ENCODE peak calls at places on chromosomes 12 and 14, in ten cellular contexts. One of them, this sample, is unnamed.

GRCh38 chr12:24557738-24558137 is 391.2 kb downstream of the BCAT1 start:
- DNase-seq in tibial artery: no peak
- DNase-seq in T-helper 2 cell: no peak
- DNase-seq in stimulated activated CD4-positive, alpha-beta T cell treated with anti-CD3 and anti-CD28 coated beads, Interleukin-1b, Interleukin-23, amount 100 ng/mL, for 24 hours: no peak
- DNase-seq in heart right ventricle: no peak
- DNase-seq in NCI-H1092 treated with DMSO at 0.1 percent for 48 hours: no peak
- DNase-seq in HS-27A: no peak
- DNase-seq in M059J: no peak
- DNase-seq in Caki2: no peak
- DNase-seq in stimulated activated CD8-positive, alpha-beta memory T cell treated with anti-CD3 and anti-CD28 coated beads, Interleukin-2, amount 100 ng/mL, for 1 hour: no peak
- DNase-seq in this sample: no peak

GRCh38 chr12:123388218-123388947 is 4.5 kb downstream of the KMT5A start:
- DNase-seq in heart right ventricle: peak
- DNase-seq in T-helper 2 cell: peak
- DNase-seq in stimulated activated CD4-positive, alpha-beta T cell treated with anti-CD3 and anti-CD28 coated beads, Interleukin-1b, Interleukin-23, amount 100 ng/mL, for 24 hours: peak
- DNase-seq in stimulated activated CD8-positive, alpha-beta memory T cell treated with anti-CD3 and anti-CD28 coated beads, Interleukin-2, amount 100 ng/mL, for 1 hour: peak
- DNase-seq in HS-27A: no peak
- DNase-seq in Caki2: peak
- DNase-seq in M059J: peak
- DNase-seq in NCI-H1092 treated with DMSO at 0.1 percent for 48 hours: peak
- DNase-seq in tibial artery: peak
- DNase-seq in this sample: peak

GRCh38 chr12:103580026-103580425 is 7.0 kb upstream of the STAB2 start:
- DNase-seq in Caki2: no peak
- DNase-seq in heart right ventricle: no peak
- DNase-seq in tibial artery: no peak
- DNase-seq in stimulated activated CD8-positive, alpha-beta memory T cell treated with anti-CD3 and anti-CD28 coated beads, Interleukin-2, amount 100 ng/mL, for 1 hour: no peak
- DNase-seq in HS-27A: no peak
- DNase-seq in T-helper 2 cell: no peak
- DNase-seq in NCI-H1092 treated with DMSO at 0.1 percent for 48 hours: no peak
- DNase-seq in M059J: no peak
- DNase-seq in stimulated activated CD4-positive, alpha-beta T cell treated with anti-CD3 and anti-CD28 coated beads, Interleukin-1b, Interleukin-23, amount 100 ng/mL, for 24 hours: no peak
- DNase-seq in this sample: no peak

GRCh38 chr14:25055998-25056687 is 6.2 kb upstream of the STXBP6 start:
- DNase-seq in NCI-H1092 treated with DMSO at 0.1 percent for 48 hours: no peak
- DNase-seq in M059J: no peak
- DNase-seq in T-helper 2 cell: no peak
- DNase-seq in tibial artery: no peak
- DNase-seq in HS-27A: no peak
- DNase-seq in stimulated activated CD4-positive, alpha-beta T cell treated with anti-CD3 and anti-CD28 coated beads, Interleukin-1b, Interleukin-23, amount 100 ng/mL, for 24 hours: no peak
- DNase-seq in stimulated activated CD8-positive, alpha-beta memory T cell treated with anti-CD3 and anti-CD28 coated beads, Interleukin-2, amount 100 ng/mL, for 1 hour: no peak
- DNase-seq in heart right ventricle: no peak
- DNase-seq in Caki2: no peak
- DNase-seq in this sample: no peak

GRCh38 chr14:90266441-90267154 is 10.2 kb downstream of the PSMC1 start:
- DNase-seq in HS-27A: no peak
- DNase-seq in T-helper 2 cell: no peak
- DNase-seq in stimulated activated CD8-positive, alpha-beta memory T cell treated with anti-CD3 and anti-CD28 coated beads, Interleukin-2, amount 100 ng/mL, for 1 hour: no peak
- DNase-seq in stimulated activated CD4-positive, alpha-beta T cell treated with anti-CD3 and anti-CD28 coated beads, Interleukin-1b, Interleukin-23, amount 100 ng/mL, for 24 hours: no peak
- DNase-seq in M059J: no peak
- DNase-seq in tibial artery: no peak
- DNase-seq in NCI-H1092 treated with DMSO at 0.1 percent for 48 hours: no peak
- DNase-seq in Caki2: no peak
- DNase-seq in heart right ventricle: no peak
- DNase-seq in this sample: no peak

GRCh38 chr12:8081228-8081920 is 700 bp upstream of the NECAP1 start:
- DNase-seq in stimulated activated CD8-positive, alpha-beta memory T cell treated with anti-CD3 and anti-CD28 coated beads, Interleukin-2, amount 100 ng/mL, for 1 hour: no peak
- DNase-seq in Caki2: peak
- DNase-seq in T-helper 2 cell: no peak
- DNase-seq in NCI-H1092 treated with DMSO at 0.1 percent for 48 hours: peak
- DNase-seq in HS-27A: no peak
- DNase-seq in heart right ventricle: no peak
- DNase-seq in stimulated activated CD4-positive, alpha-beta T cell treated with anti-CD3 and anti-CD28 coated beads, Interleukin-1b, Interleukin-23, amount 100 ng/mL, for 24 hours: no peak
- DNase-seq in tibial artery: no peak
- DNase-seq in M059J: peak
- DNase-seq in this sample: no peak

GRCh38 chr12:110203546-110203945 is 77.5 kb upstream of the ATP2A2 start:
- DNase-seq in Caki2: no peak
- DNase-seq in heart right ventricle: no peak
- DNase-seq in tibial artery: no peak
- DNase-seq in stimulated activated CD8-positive, alpha-beta memory T cell treated with anti-CD3 and anti-CD28 coated beads, Interleukin-2, amount 100 ng/mL, for 1 hour: no peak
- DNase-seq in M059J: no peak
- DNase-seq in stimulated activated CD4-positive, alpha-beta T cell treated with anti-CD3 and anti-CD28 coated beads, Interleukin-1b, Interleukin-23, amount 100 ng/mL, for 24 hours: no peak
- DNase-seq in HS-27A: no peak
- DNase-seq in NCI-H1092 treated with DMSO at 0.1 percent for 48 hours: no peak
- DNase-seq in T-helper 2 cell: no peak
- DNase-seq in this sample: no peak

GRCh38 chr14:85063747-85064146 is 466.2 kb upstream of the FLRT2 start:
- DNase-seq in NCI-H1092 treated with DMSO at 0.1 percent for 48 hours: no peak
- DNase-seq in heart right ventricle: no peak
- DNase-seq in M059J: no peak
- DNase-seq in stimulated activated CD4-positive, alpha-beta T cell treated with anti-CD3 and anti-CD28 coated beads, Interleukin-1b, Interleukin-23, amount 100 ng/mL, for 24 hours: no peak
- DNase-seq in tibial artery: no peak
- DNase-seq in Caki2: no peak
- DNase-seq in stimulated activated CD8-positive, alpha-beta memory T cell treated with anti-CD3 and anti-CD28 coated beads, Interleukin-2, amount 100 ng/mL, for 1 hour: no peak
- DNase-seq in HS-27A: no peak
- DNase-seq in T-helper 2 cell: no peak
- DNase-seq in this sample: no peak

GRCh38 chr14:25463475-25463874 is 413.5 kb upstream of the STXBP6 start:
- DNase-seq in NCI-H1092 treated with DMSO at 0.1 percent for 48 hours: no peak
- DNase-seq in Caki2: no peak
- DNase-seq in tibial artery: no peak
- DNase-seq in T-helper 2 cell: no peak
- DNase-seq in stimulated activated CD8-positive, alpha-beta memory T cell treated with anti-CD3 and anti-CD28 coated beads, Interleukin-2, amount 100 ng/mL, for 1 hour: no peak
- DNase-seq in heart right ventricle: no peak
- DNase-seq in M059J: no peak
- DNase-seq in HS-27A: no peak
- DNase-seq in stimulated activated CD4-positive, alpha-beta T cell treated with anti-CD3 and anti-CD28 coated beads, Interleukin-1b, Interleukin-23, amount 100 ng/mL, for 24 hours: no peak
- DNase-seq in this sample: no peak

GRCh38 chr14:37597538-37598084 is 2.2 kb downstream of the TTC6 start:
- DNase-seq in Caki2: no peak
- DNase-seq in tibial artery: no peak
- DNase-seq in T-helper 2 cell: no peak
- DNase-seq in M059J: no peak
- DNase-seq in NCI-H1092 treated with DMSO at 0.1 percent for 48 hours: no peak
- DNase-seq in stimulated activated CD4-positive, alpha-beta T cell treated with anti-CD3 and anti-CD28 coated beads, Interleukin-1b, Interleukin-23, amount 100 ng/mL, for 24 hours: no peak
- DNase-seq in stimulated activated CD8-positive, alpha-beta memory T cell treated with anti-CD3 and anti-CD28 coated beads, Interleukin-2, amount 100 ng/mL, for 1 hour: no peak
- DNase-seq in heart right ventricle: no peak
- DNase-seq in HS-27A: no peak
- DNase-seq in this sample: no peak

GRCh38 chr14:100906420-100906819 is 2.9 kb upstream of the RTL1 start:
- DNase-seq in stimulated activated CD8-positive, alpha-beta memory T cell treated with anti-CD3 and anti-CD28 coated beads, Interleukin-2, amount 100 ng/mL, for 1 hour: no peak
- DNase-seq in heart right ventricle: no peak
- DNase-seq in NCI-H1092 treated with DMSO at 0.1 percent for 48 hours: no peak
- DNase-seq in M059J: no peak
- DNase-seq in Caki2: no peak
- DNase-seq in T-helper 2 cell: no peak
- DNase-seq in HS-27A: no peak
- DNase-seq in tibial artery: no peak
- DNase-seq in stimulated activated CD4-positive, alpha-beta T cell treated with anti-CD3 and anti-CD28 coated beads, Interleukin-1b, Interleukin-23, amount 100 ng/mL, for 24 hours: no peak
- DNase-seq in this sample: no peak

GRCh38 chr12:52811191-52812072 is 2.5 kb downstream of the KRT4 start:
- DNase-seq in NCI-H1092 treated with DMSO at 0.1 percent for 48 hours: no peak
- DNase-seq in T-helper 2 cell: no peak
- DNase-seq in M059J: no peak
- DNase-seq in stimulated activated CD8-positive, alpha-beta memory T cell treated with anti-CD3 and anti-CD28 coated beads, Interleukin-2, amount 100 ng/mL, for 1 hour: no peak
- DNase-seq in heart right ventricle: no peak
- DNase-seq in HS-27A: no peak
- DNase-seq in stimulated activated CD4-positive, alpha-beta T cell treated with anti-CD3 and anti-CD28 coated beads, Interleukin-1b, Interleukin-23, amount 100 ng/mL, for 24 hours: no peak
- DNase-seq in tibial artery: no peak
- DNase-seq in Caki2: no peak
- DNase-seq in this sample: no peak

GRCh38 chr12:67091204-67091603 is 178.0 kb upstream of the CAND1 start:
- DNase-seq in stimulated activated CD8-positive, alpha-beta memory T cell treated with anti-CD3 and anti-CD28 coated beads, Interleukin-2, amount 100 ng/mL, for 1 hour: no peak
- DNase-seq in NCI-H1092 treated with DMSO at 0.1 percent for 48 hours: no peak
- DNase-seq in M059J: peak
- DNase-seq in Caki2: peak
- DNase-seq in heart right ventricle: no peak
- DNase-seq in tibial artery: no peak
- DNase-seq in T-helper 2 cell: no peak
- DNase-seq in stimulated activated CD4-positive, alpha-beta T cell treated with anti-CD3 and anti-CD28 coated beads, Interleukin-1b, Interleukin-23, amount 100 ng/mL, for 24 hours: no peak
- DNase-seq in HS-27A: no peak
- DNase-seq in this sample: no peak

GRCh38 chr12:128840862-128841468 is 12.3 kb upstream of the GLT1D1 start:
- DNase-seq in NCI-H1092 treated with DMSO at 0.1 percent for 48 hours: no peak
- DNase-seq in HS-27A: no peak
- DNase-seq in Caki2: no peak
- DNase-seq in heart right ventricle: no peak
- DNase-seq in stimulated activated CD8-positive, alpha-beta memory T cell treated with anti-CD3 and anti-CD28 coated beads, Interleukin-2, amount 100 ng/mL, for 1 hour: no peak
- DNase-seq in tibial artery: no peak
- DNase-seq in stimulated activated CD4-positive, alpha-beta T cell treated with anti-CD3 and anti-CD28 coated beads, Interleukin-1b, Interleukin-23, amount 100 ng/mL, for 24 hours: no peak
- DNase-seq in T-helper 2 cell: no peak
- DNase-seq in M059J: no peak
- DNase-seq in this sample: no peak

GRCh38 chr12:64621257-64621942 is 11.1 kb downstream of the RASSF3 start:
- DNase-seq in heart right ventricle: no peak
- DNase-seq in M059J: peak
- DNase-seq in stimulated activated CD8-positive, alpha-beta memory T cell treated with anti-CD3 and anti-CD28 coated beads, Interleukin-2, amount 100 ng/mL, for 1 hour: no peak
- DNase-seq in NCI-H1092 treated with DMSO at 0.1 percent for 48 hours: no peak
- DNase-seq in T-helper 2 cell: no peak
- DNase-seq in HS-27A: no peak
- DNase-seq in tibial artery: peak
- DNase-seq in Caki2: no peak
- DNase-seq in stimulated activated CD4-positive, alpha-beta T cell treated with anti-CD3 and anti-CD28 coated beads, Interleukin-1b, Interleukin-23, amount 100 ng/mL, for 24 hours: no peak
- DNase-seq in this sample: no peak

GRCh38 chr12:25712169-25712568 is 159.1 kb upstream of the LMNTD1 start:
- DNase-seq in stimulated activated CD4-positive, alpha-beta T cell treated with anti-CD3 and anti-CD28 coated beads, Interleukin-1b, Interleukin-23, amount 100 ng/mL, for 24 hours: no peak
- DNase-seq in Caki2: no peak
- DNase-seq in HS-27A: no peak
- DNase-seq in heart right ventricle: no peak
- DNase-seq in NCI-H1092 treated with DMSO at 0.1 percent for 48 hours: no peak
- DNase-seq in M059J: no peak
- DNase-seq in T-helper 2 cell: no peak
- DNase-seq in stimulated activated CD8-positive, alpha-beta memory T cell treated with anti-CD3 and anti-CD28 coated beads, Interleukin-2, amount 100 ng/mL, for 1 hour: no peak
- DNase-seq in tibial artery: no peak
- DNase-seq in this sample: no peak

GRCh38 chr12:119262388-119262787 is 72.1 kb upstream of the CCDC60 start:
- DNase-seq in stimulated activated CD4-positive, alpha-beta T cell treated with anti-CD3 and anti-CD28 coated beads, Interleukin-1b, Interleukin-23, amount 100 ng/mL, for 24 hours: no peak
- DNase-seq in NCI-H1092 treated with DMSO at 0.1 percent for 48 hours: no peak
- DNase-seq in stimulated activated CD8-positive, alpha-beta memory T cell treated with anti-CD3 and anti-CD28 coated beads, Interleukin-2, amount 100 ng/mL, for 1 hour: no peak
- DNase-seq in heart right ventricle: no peak
- DNase-seq in Caki2: no peak
- DNase-seq in T-helper 2 cell: no peak
- DNase-seq in tibial artery: no peak
- DNase-seq in HS-27A: no peak
- DNase-seq in M059J: no peak
- DNase-seq in this sample: no peak

GRCh38 chr12:82524020-82524419 is 162.7 kb upstream of the TMTC2 start:
- DNase-seq in heart right ventricle: no peak
- DNase-seq in stimulated activated CD8-positive, alpha-beta memory T cell treated with anti-CD3 and anti-CD28 coated beads, Interleukin-2, amount 100 ng/mL, for 1 hour: no peak
- DNase-seq in NCI-H1092 treated with DMSO at 0.1 percent for 48 hours: no peak
- DNase-seq in Caki2: peak
- DNase-seq in HS-27A: no peak
- DNase-seq in tibial artery: no peak
- DNase-seq in stimulated activated CD4-positive, alpha-beta T cell treated with anti-CD3 and anti-CD28 coated beads, Interleukin-1b, Interleukin-23, amount 100 ng/mL, for 24 hours: no peak
- DNase-seq in T-helper 2 cell: no peak
- DNase-seq in M059J: no peak
- DNase-seq in this sample: no peak

GRCh38 chr12:66035289-66035961 is 95.1 kb downstream of the LLPH start:
- DNase-seq in T-helper 2 cell: no peak
- DNase-seq in stimulated activated CD8-positive, alpha-beta memory T cell treated with anti-CD3 and anti-CD28 coated beads, Interleukin-2, amount 100 ng/mL, for 1 hour: no peak
- DNase-seq in tibial artery: no peak
- DNase-seq in M059J: peak
- DNase-seq in Caki2: peak
- DNase-seq in NCI-H1092 treated with DMSO at 0.1 percent for 48 hours: no peak
- DNase-seq in heart right ventricle: no peak
- DNase-seq in stimulated activated CD4-positive, alpha-beta T cell treated with anti-CD3 and anti-CD28 coated beads, Interleukin-1b, Interleukin-23, amount 100 ng/mL, for 24 hours: no peak
- DNase-seq in HS-27A: peak
- DNase-seq in this sample: no peak

GRCh38 chr14:22837059-22837749 is 819 bp downstream of the MMP14 start:
- DNase-seq in M059J: peak
- DNase-seq in HS-27A: peak
- DNase-seq in heart right ventricle: peak
- DNase-seq in NCI-H1092 treated with DMSO at 0.1 percent for 48 hours: no peak
- DNase-seq in stimulated activated CD4-positive, alpha-beta T cell treated with anti-CD3 and anti-CD28 coated beads, Interleukin-1b, Interleukin-23, amount 100 ng/mL, for 24 hours: no peak
- DNase-seq in tibial artery: peak
- DNase-seq in Caki2: no peak
- DNase-seq in T-helper 2 cell: no peak
- DNase-seq in stimulated activated CD8-positive, alpha-beta memory T cell treated with anti-CD3 and anti-CD28 coated beads, Interleukin-2, amount 100 ng/mL, for 1 hour: no peak
- DNase-seq in this sample: no peak

GRCh38 chr12:50032516-50033316 is 7.4 kb upstream of the RACGAP1 start:
- DNase-seq in stimulated activated CD8-positive, alpha-beta memory T cell treated with anti-CD3 and anti-CD28 coated beads, Interleukin-2, amount 100 ng/mL, for 1 hour: no peak
- DNase-seq in heart right ventricle: no peak
- DNase-seq in tibial artery: peak
- DNase-seq in HS-27A: no peak
- DNase-seq in M059J: no peak
- DNase-seq in stimulated activated CD4-positive, alpha-beta T cell treated with anti-CD3 and anti-CD28 coated beads, Interleukin-1b, Interleukin-23, amount 100 ng/mL, for 24 hours: no peak
- DNase-seq in T-helper 2 cell: no peak
- DNase-seq in Caki2: no peak
- DNase-seq in NCI-H1092 treated with DMSO at 0.1 percent for 48 hours: no peak
- DNase-seq in this sample: no peak

GRCh38 chr12:76698316-76698715 is 65.6 kb upstream of the ZDHHC17 start:
- DNase-seq in Caki2: no peak
- DNase-seq in heart right ventricle: no peak
- DNase-seq in NCI-H1092 treated with DMSO at 0.1 percent for 48 hours: no peak
- DNase-seq in HS-27A: no peak
- DNase-seq in tibial artery: no peak
- DNase-seq in M059J: peak
- DNase-seq in stimulated activated CD4-positive, alpha-beta T cell treated with anti-CD3 and anti-CD28 coated beads, Interleukin-1b, Interleukin-23, amount 100 ng/mL, for 24 hours: no peak
- DNase-seq in stimulated activated CD8-positive, alpha-beta memory T cell treated with anti-CD3 and anti-CD28 coated beads, Interleukin-2, amount 100 ng/mL, for 1 hour: no peak
- DNase-seq in T-helper 2 cell: no peak
- DNase-seq in this sample: no peak

GRCh38 chr12:71183018-71183417 is 25.2 kb upstream of the TSPAN8 start:
- DNase-seq in heart right ventricle: no peak
- DNase-seq in T-helper 2 cell: no peak
- DNase-seq in stimulated activated CD8-positive, alpha-beta memory T cell treated with anti-CD3 and anti-CD28 coated beads, Interleukin-2, amount 100 ng/mL, for 1 hour: no peak
- DNase-seq in HS-27A: no peak
- DNase-seq in NCI-H1092 treated with DMSO at 0.1 percent for 48 hours: no peak
- DNase-seq in stimulated activated CD4-positive, alpha-beta T cell treated with anti-CD3 and anti-CD28 coated beads, Interleukin-1b, Interleukin-23, amount 100 ng/mL, for 24 hours: no peak
- DNase-seq in M059J: peak
- DNase-seq in Caki2: no peak
- DNase-seq in tibial artery: no peak
- DNase-seq in this sample: no peak

GRCh38 chr12:23757541-23757962 is 191.9 kb downstream of the SOX5 start:
- DNase-seq in stimulated activated CD8-positive, alpha-beta memory T cell treated with anti-CD3 and anti-CD28 coated beads, Interleukin-2, amount 100 ng/mL, for 1 hour: no peak
- DNase-seq in heart right ventricle: no peak
- DNase-seq in Caki2: no peak
- DNase-seq in tibial artery: no peak
- DNase-seq in M059J: no peak
- DNase-seq in NCI-H1092 treated with DMSO at 0.1 percent for 48 hours: peak
- DNase-seq in stimulated activated CD4-positive, alpha-beta T cell treated with anti-CD3 and anti-CD28 coated beads, Interleukin-1b, Interleukin-23, amount 100 ng/mL, for 24 hours: no peak
- DNase-seq in T-helper 2 cell: no peak
- DNase-seq in HS-27A: no peak
- DNase-seq in this sample: no peak

GRCh38 chr14:105294142-105294597 is 6.6 kb downstream of the BRF1 start:
- DNase-seq in tibial artery: no peak
- DNase-seq in stimulated activated CD8-positive, alpha-beta memory T cell treated with anti-CD3 and anti-CD28 coated beads, Interleukin-2, amount 100 ng/mL, for 1 hour: peak
- DNase-seq in T-helper 2 cell: no peak
- DNase-seq in NCI-H1092 treated with DMSO at 0.1 percent for 48 hours: peak
- DNase-seq in stimulated activated CD4-positive, alpha-beta T cell treated with anti-CD3 and anti-CD28 coated beads, Interleukin-1b, Interleukin-23, amount 100 ng/mL, for 24 hours: peak
- DNase-seq in heart right ventricle: peak
- DNase-seq in HS-27A: no peak
- DNase-seq in M059J: peak
- DNase-seq in Caki2: no peak
- DNase-seq in this sample: no peak

GRCh38 chr14:28751467-28752058 is 15.0 kb upstream of the FOXG1 start:
- DNase-seq in stimulated activated CD8-positive, alpha-beta memory T cell treated with anti-CD3 and anti-CD28 coated beads, Interleukin-2, amount 100 ng/mL, for 1 hour: no peak
- DNase-seq in tibial artery: no peak
- DNase-seq in HS-27A: peak
- DNase-seq in NCI-H1092 treated with DMSO at 0.1 percent for 48 hours: no peak
- DNase-seq in M059J: peak
- DNase-seq in stimulated activated CD4-positive, alpha-beta T cell treated with anti-CD3 and anti-CD28 coated beads, Interleukin-1b, Interleukin-23, amount 100 ng/mL, for 24 hours: no peak
- DNase-seq in T-helper 2 cell: no peak
- DNase-seq in heart right ventricle: no peak
- DNase-seq in Caki2: peak
- DNase-seq in this sample: no peak

GRCh38 chr12:5010130-5010529 is 33.5 kb upstream of the KCNA5 start:
- DNase-seq in heart right ventricle: no peak
- DNase-seq in stimulated activated CD8-positive, alpha-beta memory T cell treated with anti-CD3 and anti-CD28 coated beads, Interleukin-2, amount 100 ng/mL, for 1 hour: no peak
- DNase-seq in Caki2: no peak
- DNase-seq in stimulated activated CD4-positive, alpha-beta T cell treated with anti-CD3 and anti-CD28 coated beads, Interleukin-1b, Interleukin-23, amount 100 ng/mL, for 24 hours: no peak
- DNase-seq in NCI-H1092 treated with DMSO at 0.1 percent for 48 hours: no peak
- DNase-seq in HS-27A: no peak
- DNase-seq in M059J: no peak
- DNase-seq in tibial artery: peak
- DNase-seq in T-helper 2 cell: no peak
- DNase-seq in this sample: no peak

GRCh38 chr14:105076296-105076804 is 11.1 kb upstream of the GPR132 start:
- DNase-seq in M059J: no peak
- DNase-seq in T-helper 2 cell: no peak
- DNase-seq in heart right ventricle: no peak
- DNase-seq in HS-27A: no peak
- DNase-seq in tibial artery: no peak
- DNase-seq in stimulated activated CD4-positive, alpha-beta T cell treated with anti-CD3 and anti-CD28 coated beads, Interleukin-1b, Interleukin-23, amount 100 ng/mL, for 24 hours: no peak
- DNase-seq in NCI-H1092 treated with DMSO at 0.1 percent for 48 hours: no peak
- DNase-seq in stimulated activated CD8-positive, alpha-beta memory T cell treated with anti-CD3 and anti-CD28 coated beads, Interleukin-2, amount 100 ng/mL, for 1 hour: no peak
- DNase-seq in Caki2: no peak
- DNase-seq in this sample: no peak

This sample was measured in suprapubic skin.